ENCODE peak calls at places on chromosomes 13 and 19, in seven cellular contexts. One of them, this sample, is unnamed.

GRCh38 chr13:110696776-110697175 is 9.1 kb downstream of the CARS2 start:
- DNase-seq in SK-N-SH: no peak
- DNase-seq in HCT116: no peak
- DNase-seq in H1: no peak
- DNase-seq in GM12878: no peak
- DNase-seq in K562: no peak
- DNase-seq in HepG2: no peak
- DNase-seq in this sample: no peak

GRCh38 chr19:44532819-44533218 is 3.3 kb upstream of the CEACAM20 start:
- DNase-seq in SK-N-SH: no peak
- DNase-seq in HCT116: no peak
- DNase-seq in H1: no peak
- DNase-seq in GM12878: no peak
- DNase-seq in K562: no peak
- DNase-seq in HepG2: no peak
- DNase-seq in this sample: no peak

GRCh38 chr13:29520671-29521070 is 74.8 kb downstream of the SLC7A1 start:
- DNase-seq in SK-N-SH: no peak
- DNase-seq in HCT116: no peak
- DNase-seq in H1: no peak
- DNase-seq in GM12878: no peak
- DNase-seq in K562: no peak
- DNase-seq in HepG2: no peak
- DNase-seq in this sample: no peak

GRCh38 chr13:27826379-27827353 is 34.4 kb downstream of the GSX1 start:
- DNase-seq in SK-N-SH: peak
- DNase-seq in HCT116: peak
- DNase-seq in H1: peak
- DNase-seq in GM12878: peak
- DNase-seq in K562: peak
- DNase-seq in HepG2: peak
- DNase-seq in this sample: peak

GRCh38 chr19:3302755-3303154 is 63.6 kb upstream of the NFIC start:
- DNase-seq in SK-N-SH: no peak
- DNase-seq in HCT116: peak
- DNase-seq in H1: no peak
- DNase-seq in GM12878: no peak
- DNase-seq in K562: no peak
- DNase-seq in HepG2: no peak
- DNase-seq in this sample: peak

GRCh38 chr13:66803013-66803739 is 427.0 kb downstream of the PCDH9 start:
- DNase-seq in SK-N-SH: no peak
- DNase-seq in HCT116: no peak
- DNase-seq in H1: no peak
- DNase-seq in GM12878: no peak
- DNase-seq in K562: no peak
- DNase-seq in HepG2: no peak
- DNase-seq in this sample: no peak

GRCh38 chr13:28850226-28850625 is 30.1 kb downstream of the MTUS2 start:
- DNase-seq in SK-N-SH: no peak
- DNase-seq in HCT116: no peak
- DNase-seq in H1: no peak
- DNase-seq in GM12878: no peak
- DNase-seq in K562: no peak
- DNase-seq in HepG2: no peak
- DNase-seq in this sample: no peak

GRCh38 chr13:25874907-25875306 is 176.9 kb downstream of the SHISA2 start:
- DNase-seq in SK-N-SH: no peak
- DNase-seq in HCT116: no peak
- DNase-seq in H1: no peak
- DNase-seq in GM12878: no peak
- DNase-seq in K562: no peak
- DNase-seq in HepG2: no peak
- DNase-seq in this sample: no peak

GRCh38 chr13:64158910-64159309 is 2743.3 kb upstream of the PCDH20 start:
- DNase-seq in SK-N-SH: peak
- DNase-seq in HCT116: no peak
- DNase-seq in H1: no peak
- DNase-seq in GM12878: no peak
- DNase-seq in K562: no peak
- DNase-seq in HepG2: no peak
- DNase-seq in this sample: no peak

GRCh38 chr13:50580684-50581305 is 262.7 kb downstream of the DLEU7 start:
- DNase-seq in SK-N-SH: no peak
- DNase-seq in HCT116: no peak
- DNase-seq in H1: no peak
- DNase-seq in GM12878: no peak
- DNase-seq in K562: no peak
- DNase-seq in HepG2: no peak
- DNase-seq in this sample: no peak

GRCh38 chr19:56538761-56539263 is at the start of gene ZFP28:
- DNase-seq in SK-N-SH: peak
- DNase-seq in HCT116: no peak
- DNase-seq in H1: no peak
- DNase-seq in GM12878: no peak
- DNase-seq in K562: no peak
- DNase-seq in HepG2: no peak
- DNase-seq in this sample: peak

GRCh38 chr13:101339202-101339601 is 77.1 kb downstream of the NALCN start:
- DNase-seq in SK-N-SH: no peak
- DNase-seq in HCT116: no peak
- DNase-seq in H1: no peak
- DNase-seq in GM12878: no peak
- DNase-seq in K562: no peak
- DNase-seq in HepG2: no peak
- DNase-seq in this sample: no peak

GRCh38 chr13:110010433-110011135 is 224.2 kb upstream of the IRS2 start:
- DNase-seq in SK-N-SH: no peak
- DNase-seq in HCT116: no peak
- DNase-seq in H1: no peak
- DNase-seq in GM12878: no peak
- DNase-seq in K562: no peak
- DNase-seq in HepG2: no peak
- DNase-seq in this sample: no peak

GRCh38 chr19:1223018-1223855 is 14.6 kb downstream of the CBARP start:
- DNase-seq in SK-N-SH: peak
- DNase-seq in HCT116: no peak
- DNase-seq in H1: no peak
- DNase-seq in GM12878: no peak
- DNase-seq in K562: no peak
- DNase-seq in HepG2: no peak
- DNase-seq in this sample: no peak

GRCh38 chr19:34732548-34733255 is 1.3 kb upstream of the ZNF181 start:
- DNase-seq in SK-N-SH: peak
- DNase-seq in HCT116: no peak
- DNase-seq in H1: no peak
- DNase-seq in GM12878: no peak
- DNase-seq in K562: peak
- DNase-seq in HepG2: no peak
- DNase-seq in this sample: no peak

GRCh38 chr13:33256148-33256547 is 29.4 kb downstream of the STARD13 start:
- DNase-seq in SK-N-SH: no peak
- DNase-seq in HCT116: no peak
- DNase-seq in H1: no peak
- DNase-seq in GM12878: no peak
- DNase-seq in K562: no peak
- DNase-seq in HepG2: no peak
- DNase-seq in this sample: no peak

GRCh38 chr13:35961002-35961401 is 170.2 kb downstream of the DCLK1 start:
- DNase-seq in SK-N-SH: no peak
- DNase-seq in HCT116: no peak
- DNase-seq in H1: no peak
- DNase-seq in GM12878: no peak
- DNase-seq in K562: no peak
- DNase-seq in HepG2: no peak
- DNase-seq in this sample: no peak

DNA sequence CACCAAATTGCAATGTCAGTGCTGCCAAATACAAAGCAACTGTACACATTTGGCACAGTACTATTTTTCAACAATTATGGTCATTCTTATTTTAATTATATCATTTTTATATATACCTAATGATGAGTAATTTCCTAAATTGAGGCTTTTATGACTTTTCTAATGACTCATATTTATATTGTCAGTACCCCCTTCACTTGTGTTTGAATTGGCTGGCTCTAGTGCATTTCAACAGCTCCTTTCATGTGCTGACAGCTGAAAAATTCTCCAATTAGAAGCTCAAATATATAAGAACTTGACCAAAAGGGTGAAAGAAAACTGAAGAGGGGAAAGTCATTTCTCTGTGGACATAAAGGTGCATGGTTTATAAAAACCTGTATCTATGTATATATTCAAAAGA is 263.3 kb downstream of the SLITRK1 start:
- DNase-seq in SK-N-SH: no peak
- DNase-seq in HCT116: peak
- DNase-seq in H1: no peak
- DNase-seq in GM12878: no peak
- DNase-seq in K562: no peak
- DNase-seq in HepG2: no peak
- DNase-seq in this sample: no peak
- TF ChIP-seq JUND in SK-N-SH: no peak
- TF ChIP-seq JUND in HCT116: peak
- TF ChIP-seq JUND in H1: no peak
- TF ChIP-seq JUND in GM12878: no peak
- TF ChIP-seq JUND in K562: no peak
- TF ChIP-seq JUND in HepG2: no peak
- TF ChIP-seq JUND in this sample: no peak

GRCh38 chr19:4542896-4543351 is 3.1 kb upstream of the LRG1 start:
- DNase-seq in SK-N-SH: no peak
- DNase-seq in HCT116: no peak
- DNase-seq in H1: no peak
- DNase-seq in GM12878: no peak
- DNase-seq in K562: no peak
- DNase-seq in HepG2: no peak
- DNase-seq in this sample: no peak

GRCh38 chr19:4541114-4541805 is 1.4 kb upstream of the LRG1 start:
- DNase-seq in SK-N-SH: no peak
- DNase-seq in HCT116: no peak
- DNase-seq in H1: no peak
- DNase-seq in GM12878: no peak
- DNase-seq in K562: no peak
- DNase-seq in HepG2: no peak
- DNase-seq in this sample: no peak

GRCh38 chr19:4543444-4543843 is 3.6 kb upstream of the LRG1 start:
- DNase-seq in SK-N-SH: no peak
- DNase-seq in HCT116: no peak
- DNase-seq in H1: no peak
- DNase-seq in GM12878: no peak
- DNase-seq in K562: no peak
- DNase-seq in HepG2: no peak
- DNase-seq in this sample: no peak

GRCh38 chr19:4547303-4548237 is 7.7 kb upstream of the LRG1 start:
- DNase-seq in SK-N-SH: peak
- DNase-seq in HCT116: no peak
- DNase-seq in H1: no peak
- DNase-seq in GM12878: no peak
- DNase-seq in K562: no peak
- DNase-seq in HepG2: no peak
- DNase-seq in this sample: no peak

DNA sequence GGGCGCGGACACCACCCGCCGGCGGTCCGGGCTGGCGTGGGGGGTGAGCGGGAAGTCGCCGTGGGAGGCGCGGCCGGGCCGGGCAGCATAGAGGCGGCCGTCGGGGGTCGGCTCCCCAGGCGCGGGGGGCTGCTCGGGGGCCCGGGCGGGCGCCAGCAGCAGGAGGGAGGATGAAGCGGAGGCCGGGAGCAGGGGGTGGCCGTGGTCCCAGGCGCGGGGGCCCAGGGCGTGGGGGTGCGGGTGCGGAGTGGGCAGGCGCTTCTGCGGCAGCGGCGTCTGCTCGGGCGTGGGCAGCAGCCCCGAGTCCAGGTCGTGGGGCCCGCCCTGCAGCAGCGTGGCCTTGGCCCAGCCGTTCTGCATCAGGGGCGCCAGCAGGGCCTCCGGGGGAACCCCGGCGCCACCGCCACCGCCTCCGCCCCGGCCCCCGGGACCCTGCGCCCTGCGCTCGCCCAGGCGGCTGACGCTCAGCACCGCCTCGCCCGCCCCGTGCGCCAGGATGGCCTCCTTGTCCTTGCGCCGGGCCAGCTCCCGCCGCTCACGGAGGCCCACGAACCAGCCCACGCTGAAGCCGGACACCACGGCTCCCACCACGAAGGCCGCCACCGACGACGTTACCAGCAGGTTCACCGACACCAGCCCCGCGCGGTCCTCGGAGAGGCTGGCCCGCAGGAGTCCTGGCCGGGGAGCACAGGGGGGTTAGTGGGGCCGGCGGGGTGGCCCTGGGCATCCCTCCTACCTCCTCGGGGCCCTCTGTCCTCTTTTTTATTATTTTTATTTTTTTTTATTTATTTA is 4.2 kb upstream of the LRG1 start:
- DNase-seq in SK-N-SH: no peak
- DNase-seq in HCT116: no peak
- DNase-seq in H1: no peak
- DNase-seq in GM12878: no peak
- DNase-seq in K562: no peak
- DNase-seq in HepG2: no peak
- DNase-seq in this sample: no peak
- TF ChIP-seq JUND in SK-N-SH: no peak
- TF ChIP-seq JUND in HCT116: no peak
- TF ChIP-seq JUND in H1: no peak
- TF ChIP-seq JUND in GM12878: no peak
- TF ChIP-seq JUND in K562: no peak
- TF ChIP-seq JUND in HepG2: no peak
- TF ChIP-seq JUND in this sample: no peak

DNA sequence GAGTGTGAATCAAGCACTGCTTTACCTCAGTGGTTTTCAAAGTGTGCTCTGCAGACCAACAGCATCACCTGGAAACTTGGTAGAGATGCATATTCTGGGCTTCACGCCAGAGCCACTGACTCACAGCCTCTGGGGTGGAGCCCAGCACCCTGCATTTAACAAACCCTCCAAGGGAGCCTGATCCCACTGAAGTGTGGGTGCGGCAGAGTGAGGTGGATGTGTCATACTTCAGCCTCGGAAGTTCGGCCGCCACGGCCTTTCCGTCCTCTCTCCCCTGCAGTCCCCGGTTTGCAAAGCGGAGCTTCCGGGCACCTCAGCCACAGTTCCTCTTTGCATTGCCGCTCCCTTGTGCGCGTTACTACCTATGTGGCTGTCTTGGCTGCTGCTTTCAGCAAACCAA is 33.3 kb upstream of the MICU2 start:
- DNase-seq in SK-N-SH: no peak
- DNase-seq in HCT116: peak
- DNase-seq in H1: no peak
- DNase-seq in GM12878: no peak
- DNase-seq in K562: peak
- DNase-seq in HepG2: peak
- DNase-seq in this sample: no peak
- TF ChIP-seq JUND in SK-N-SH: no peak
- TF ChIP-seq JUND in HCT116: peak
- TF ChIP-seq JUND in H1: no peak
- TF ChIP-seq JUND in GM12878: no peak
- TF ChIP-seq JUND in K562: peak
- TF ChIP-seq JUND in HepG2: no peak
- TF ChIP-seq JUND in this sample: no peak

DNA sequence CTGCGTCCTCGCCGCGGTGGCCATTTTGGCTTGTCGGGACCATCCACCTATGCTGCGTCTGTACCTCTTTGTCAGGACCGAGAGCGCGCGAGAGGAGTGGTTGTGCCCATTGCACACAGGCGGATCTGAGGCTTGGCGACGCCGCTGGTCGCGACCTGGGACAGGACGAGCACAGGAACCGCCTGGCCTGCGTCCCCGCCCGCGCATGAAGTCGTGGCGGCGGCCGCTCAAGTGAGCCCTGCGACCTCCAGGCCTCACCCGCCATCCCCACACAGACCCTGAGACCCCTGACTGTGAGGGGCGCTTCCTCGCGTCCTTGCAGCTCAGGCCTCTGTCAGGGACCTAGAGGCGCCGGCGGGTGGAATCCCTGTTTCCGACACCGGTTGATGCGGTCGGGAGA is 16.8 kb downstream of the ZNF586 start:
- DNase-seq in SK-N-SH: no peak
- DNase-seq in HCT116: no peak
- DNase-seq in H1: no peak
- DNase-seq in GM12878: no peak
- DNase-seq in K562: no peak
- DNase-seq in HepG2: no peak
- DNase-seq in this sample: no peak
- TF ChIP-seq JUND in SK-N-SH: no peak
- TF ChIP-seq JUND in HCT116: no peak
- TF ChIP-seq JUND in H1: no peak
- TF ChIP-seq JUND in GM12878: no peak
- TF ChIP-seq JUND in K562: no peak
- TF ChIP-seq JUND in HepG2: no peak
- TF ChIP-seq JUND in this sample: no peak